ENCODE peak calls at places on chromosomes 7 and 10, in six cellular contexts. W is prostate gland, M is A549, P is erythroblast, A is HCT116, D is testis. F is an unnamed sample.

GRCh38 chr7:37182011-37182478 is 266.6 kb downstream of the ELMO1 start:
- DNase-seq in P (peak), W (peak), A (peak), D (peak), M (peak), F (peak)

GRCh38 chr10:15738237-15738928 is 18.7 kb upstream of the ITGA8 start:
- DNase-seq in A (no peak), W (no peak), P (no peak), D (peak), M (no peak), F (no peak)

GRCh38 chr10:76433161-76434005 is 1002.0 kb downstream of the LRMDA start:
- DNase-seq in M (no peak), P (no peak), A (no peak), W (no peak), D (no peak), F (no peak)

GRCh38 chr10:113221756-113222168 is 271.7 kb downstream of the TCF7L2 start:
- DNase-seq in M (peak), D (no peak), A (peak), W (no peak), P (no peak), F (peak)

GRCh38 chr7:41882745-41883527 is 180.0 kb upstream of the INHBA start:
- DNase-seq in M (no peak), W (no peak), A (no peak), D (no peak), P (no peak), F (no peak)

GRCh38 chr7:50416509-50417299 is 33.4 kb downstream of the FIGNL1 start:
- DNase-seq in D (no peak), M (no peak), W (no peak), P (no peak), A (no peak), F (no peak)

GRCh38 chr7:30141405-30142045 is 6.7 kb downstream of the MTURN start:
- DNase-seq in M (no peak), D (no peak), P (peak), W (no peak), A (no peak), F (no peak)

GRCh38 chr10:1197384-1197783 is 141.2 kb downstream of the WDR37 start:
- DNase-seq in M (no peak), A (no peak), P (no peak), D (no peak), W (no peak), F (no peak)

GRCh38 chr10:107561136-107561650 is 396.7 kb upstream of the SORCS1 start:
- DNase-seq in D (no peak), W (no peak), A (no peak), P (no peak), M (no peak), F (no peak)

GRCh38 chr10:43209064-43209455 is 57.8 kb downstream of the RASGEF1A start:
- DNase-seq in P (no peak), D (no peak), W (no peak), M (no peak), A (no peak), F (no peak)

GRCh38 chr10:22183771-22184466 is 33.9 kb downstream of the EBLN1 start:
- DNase-seq in M (no peak), D (no peak), A (no peak), P (no peak), W (no peak), F (no peak)

GRCh38 chr10:77522268-77522809 is 115.3 kb downstream of the KCNMA1 start:
- DNase-seq in P (no peak), W (no peak), A (no peak), M (no peak), D (no peak), F (no peak)

GRCh38 chr7:30727061-30727945 is 24.6 kb upstream of the INMT start:
- DNase-seq in A (no peak), M (no peak), P (peak), W (no peak), D (no peak), F (no peak)

GRCh38 chr10:24716295-24716694 is 7.4 kb downstream of the ARHGAP21 start:
- DNase-seq in M (peak), W (no peak), D (no peak), A (no peak), P (no peak), F (no peak)

GRCh38 chr10:73785721-73786511 is 510 bp downstream of the ZSWIM8 start:
- DNase-seq in A (no peak), D (peak), M (no peak), W (peak), P (peak), F (peak)

GRCh38 chr10:101130984-101131961 is at the start of gene TLX1:
- DNase-seq in D (no peak), M (no peak), A (no peak), P (no peak), W (no peak), F (no peak)

GRCh38 chr10:52770904-52771303 is 1.7 kb downstream of the MBL2 start:
- DNase-seq in M (no peak), W (no peak), P (no peak), D (no peak), A (no peak), F (no peak)

GRCh38 chr7:636396-636795 is 90.1 kb upstream of the DNAAF5 start:
- DNase-seq in P (peak), A (peak), W (no peak), D (peak), M (peak), F (peak)

GRCh38 chr10:125002423-125003145 is 60.7 kb downstream of the ZRANB1 start:
- DNase-seq in A (no peak), P (no peak), M (no peak), D (peak), W (no peak), F (no peak)

GRCh38 chr7:123846217-123846891 is 1.4 kb downstream of the HYAL4 start:
- DNase-seq in D (no peak), P (no peak), A (no peak), W (no peak), M (peak), F (no peak)

GRCh38 chr7:157027568-157028527 is 17.4 kb upstream of the MNX1 start:
- DNase-seq in M (no peak), W (no peak), P (no peak), A (no peak), D (no peak), F (no peak)

GRCh38 chr7:42902361-42902760 is 9.5 kb downstream of the C7orf25 start:
- DNase-seq in P (no peak), A (no peak), W (no peak), D (no peak), M (no peak), F (no peak)

GRCh38 chr7:12827219-12827821 is 139.9 kb downstream of the ARL4A start:
- DNase-seq in P (no peak), D (no peak), W (no peak), M (peak), A (no peak), F (no peak)

GRCh38 chr10:51879238-51879637 is 179.8 kb upstream of the CSTF2T start:
- DNase-seq in A (no peak), P (no peak), M (peak), D (no peak), W (no peak), F (no peak)

GRCh38 chr7:139708541-139708940 is 69.3 kb downstream of the HIPK2 start:
- DNase-seq in P (no peak), W (no peak), M (no peak), A (no peak), D (no peak), F (no peak)

DNA sequence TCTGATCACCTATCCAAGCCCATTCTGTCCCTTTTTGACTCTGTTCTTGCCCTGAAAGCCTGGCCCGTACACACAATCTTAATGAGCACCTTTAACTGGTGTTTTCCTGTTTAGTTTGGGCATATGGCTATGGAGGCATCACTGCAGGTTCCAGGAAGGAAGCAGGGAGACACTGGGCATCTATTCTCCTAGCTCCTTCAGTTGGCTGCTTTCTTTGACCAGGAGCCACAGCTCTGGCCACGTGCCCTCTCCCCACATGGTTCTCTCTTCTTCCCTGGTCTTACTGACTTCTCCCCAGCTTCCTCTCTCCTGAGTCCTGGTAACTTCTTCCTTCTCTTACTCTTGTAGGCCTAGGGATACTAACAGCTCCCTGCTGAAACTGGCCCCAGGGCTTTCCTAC is 144.4 kb downstream of the CREB5 start:
- DNase-seq in D (no peak), P (no peak), W (no peak), A (no peak), M (no peak), F (no peak)
- TF ChIP-seq POLR2A in D (no peak), P (no peak), W (no peak), A (no peak), M (no peak), F (no peak)

GRCh38 chr7:22356855-22357310 is at the start of gene RAPGEF5:
- DNase-seq in M (no peak), D (peak), P (peak), W (peak), A (peak), F (no peak)
- TF ChIP-seq POLR2A in M (no peak), D (no peak), P (no peak), W (no peak), A (peak), F (no peak)

GRCh38 chr7:5596046-5596895 is 172.6 kb upstream of the TNRC18 start:
- DNase-seq in A (peak), W (peak), P (peak), M (peak), D (peak), F (peak)
- TF ChIP-seq POLR2A in A (no peak), W (no peak), P (no peak), M (peak), D (no peak), F (peak)

GRCh38 chr7:145582742-145583303 is 533.8 kb upstream of the CNTNAP2 start:
- DNase-seq in M (no peak), P (no peak), W (no peak), D (no peak), A (no peak), F (no peak)
- TF ChIP-seq POLR2A in M (no peak), P (no peak), W (no peak), D (no peak), A (no peak), F (no peak)

GRCh38 chr10:13349776-13350274 is 1.7 kb upstream of the SEPHS1 start:
- DNase-seq in D (peak), W (peak), P (peak), A (no peak), M (no peak), F (peak)
- TF ChIP-seq POLR2A in D (no peak), W (no peak), P (no peak), A (no peak), M (no peak), F (no peak)

DNA sequence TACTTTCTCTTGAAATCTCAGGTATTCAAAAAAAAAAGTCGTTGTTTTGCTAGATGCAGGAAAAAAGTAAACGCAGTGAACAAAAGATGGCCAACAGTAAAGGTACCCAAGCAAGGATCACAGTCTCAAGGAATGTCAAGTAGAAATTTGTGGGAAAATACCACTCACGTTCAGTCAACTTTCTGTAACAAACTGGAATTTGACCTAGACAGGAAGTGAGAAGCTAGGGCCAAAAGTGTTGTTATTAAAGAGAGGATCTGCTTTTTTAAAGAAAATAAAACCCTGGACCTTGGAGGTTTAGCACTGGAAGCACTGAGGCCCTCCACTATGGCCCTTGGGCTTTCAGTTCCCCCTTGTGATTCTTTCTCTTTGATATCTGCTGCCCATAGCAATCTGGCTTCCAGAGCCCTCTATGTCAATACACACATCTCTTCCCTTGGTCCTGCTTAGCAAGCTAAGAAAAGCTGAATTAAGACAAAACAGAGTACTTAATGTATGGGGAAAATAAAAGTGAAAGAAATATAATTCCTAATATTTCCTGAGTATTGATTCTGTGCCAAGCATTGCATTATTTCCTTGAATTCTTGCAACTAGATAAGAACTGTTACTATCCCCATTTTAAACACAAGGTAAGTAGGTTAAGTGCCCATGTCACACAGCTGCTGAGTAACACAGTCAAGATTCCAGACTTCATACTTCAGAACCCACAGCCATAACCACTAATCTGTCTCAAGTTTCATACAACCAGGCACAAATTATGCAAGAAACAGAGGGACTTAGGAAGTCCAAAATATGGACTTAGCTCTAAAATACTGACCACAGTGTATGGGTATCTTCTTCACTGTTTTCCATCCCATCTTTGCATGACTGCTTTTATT is 2.6 kb upstream of the ZNF438 start:
- DNase-seq in P (no peak), W (no peak), A (no peak), M (no peak), D (no peak), F (no peak)
- TF ChIP-seq POLR2A in P (no peak), W (no peak), A (no peak), M (no peak), D (no peak), F (no peak)